ENCODE peak calls at places on chromosomes 5 and 9, in four cellular contexts. J is body of pancreas; N is naive thymus-derived CD4-positive, alpha-beta T cell; O is astrocyte. U is an unnamed sample.
A peak's percentile ranks its signal among the peaks of the same experiment; 100 is the strongest.

GRCh38 chr5:142601432-142601831 is 84.5 kb downstream of the FGF1 start:
- DNase-seq in J (no peak), N (no peak), O (no peak), U (no peak)

GRCh38 chr5:83551826-83552225 is 80.3 kb downstream of the VCAN start:
- DNase-seq in J (no peak), N (no peak), O (peak; percentile 70), U (no peak)

GRCh38 chr9:126151031-126151670 is 175.5 kb upstream of the MVB12B start:
- DNase-seq in J (no peak), N (no peak), O (no peak), U (no peak)

GRCh38 chr5:141761-142160 is 49.5 kb upstream of the LRRC14B start:
- DNase-seq in J (no peak), N (no peak), O (no peak), U (no peak)

GRCh38 chr5:997711-998110 is 10.9 kb upstream of the NKD2 start:
- DNase-seq in J (no peak), N (no peak), O (no peak), U (peak; percentile 26)

GRCh38 chr9:28942941-28943340 is 1369.7 kb upstream of the C9orf72 start:
- DNase-seq in J (no peak), N (no peak), O (no peak), U (no peak)

GRCh38 chr9:93303258-93303771 is 119.4 kb downstream of the WNK2 start:
- DNase-seq in J (peak; percentile 1), N (no peak), O (no peak), U (no peak)

GRCh38 chr9:133761641-133762248 is 23.6 kb upstream of the SARDH start:
- DNase-seq in J (no peak), N (no peak), O (no peak), U (no peak)

GRCh38 chr9:127974002-127974768 is 6.6 kb downstream of the EEIG1 start:
- DNase-seq in J (no peak), N (peak; percentile 3), O (no peak), U (no peak)

GRCh38 chr5:72286798-72287197 is 33.2 kb downstream of the MRPS27 start:
- DNase-seq in J (no peak), N (no peak), O (no peak), U (no peak)

GRCh38 chr5:33254581-33254980 is 186.2 kb upstream of the TARS1 start:
- DNase-seq in J (no peak), N (no peak), O (no peak), U (no peak)

DNA sequence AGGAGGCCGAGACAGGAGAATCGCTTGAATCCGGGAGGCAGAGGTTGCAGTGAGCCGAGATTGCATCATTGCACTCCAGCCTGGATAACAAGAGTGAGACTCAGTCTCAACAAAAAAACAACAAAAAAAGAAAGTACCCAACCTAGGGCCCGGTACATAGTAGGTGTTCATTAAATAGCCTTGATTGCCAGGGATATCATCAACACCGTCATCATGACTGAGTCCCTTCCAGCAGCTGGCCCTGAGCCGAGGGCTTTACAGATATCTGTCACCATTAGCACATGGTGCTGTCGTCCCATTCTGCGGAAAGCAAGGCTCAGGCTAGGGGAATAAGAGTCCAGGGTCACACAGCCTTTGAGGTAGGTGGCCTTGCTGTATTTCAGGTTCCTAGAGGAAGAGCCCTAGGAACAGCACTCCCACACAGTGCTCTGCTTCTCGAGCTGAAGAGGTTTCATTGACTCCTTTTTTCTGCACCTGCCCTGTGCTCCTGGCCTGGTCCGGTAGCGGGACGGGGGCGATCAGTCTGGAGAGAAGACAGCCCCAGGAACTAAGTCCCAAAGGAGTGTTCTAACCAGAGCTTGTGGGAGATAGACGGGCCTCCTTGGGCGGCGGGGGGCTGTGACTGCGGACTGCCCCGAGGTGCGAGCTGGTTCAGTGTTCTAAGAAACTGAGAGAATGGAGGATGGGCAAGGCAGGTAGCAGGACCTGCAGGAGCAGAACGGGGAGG is 48.2 kb downstream of the CXXC5 start:
- DNase-seq in J (no peak), N (no peak), O (no peak), U (no peak)
- H3K4me3 ChIP-seq in J (no peak overlapping the region), N (no peak overlapping the region), O (no peak overlapping the region), U (peak overlapping the region; percentile 56)

GRCh38 chr9:137396227-137396626 is 26.7 kb downstream of the EXD3 start:
- DNase-seq in J (no peak), N (no peak), O (peak; percentile 94), U (no peak)
- H3K4me1 ChIP-seq in J (no peaks in the 10 kb centered on the region), N (no peaks in the 10 kb centered on the region), O (peaks cover 6% of the 10 kb centered on the region), U (no peaks in the 10 kb centered on the region)

GRCh38 chr9:83430681-83431080 is 107.5 kb downstream of the FRMD3 start:
- DNase-seq in J (no peak), N (no peak), O (no peak), U (no peak)

GRCh38 chr9:83432104-83432627 is 106.0 kb downstream of the FRMD3 start:
- DNase-seq in J (peak; percentile 94), N (no peak), O (peak; percentile 49), U (peak; percentile 83)

GRCh38 chr9:83433841-83434240 is 104.4 kb downstream of the FRMD3 start:
- DNase-seq in J (no peak), N (no peak), O (no peak), U (no peak)

GRCh38 chr9:83432877-83433276 is 105.3 kb downstream of the FRMD3 start:
- DNase-seq in J (no peak), N (no peak), O (no peak), U (no peak)

DNA sequence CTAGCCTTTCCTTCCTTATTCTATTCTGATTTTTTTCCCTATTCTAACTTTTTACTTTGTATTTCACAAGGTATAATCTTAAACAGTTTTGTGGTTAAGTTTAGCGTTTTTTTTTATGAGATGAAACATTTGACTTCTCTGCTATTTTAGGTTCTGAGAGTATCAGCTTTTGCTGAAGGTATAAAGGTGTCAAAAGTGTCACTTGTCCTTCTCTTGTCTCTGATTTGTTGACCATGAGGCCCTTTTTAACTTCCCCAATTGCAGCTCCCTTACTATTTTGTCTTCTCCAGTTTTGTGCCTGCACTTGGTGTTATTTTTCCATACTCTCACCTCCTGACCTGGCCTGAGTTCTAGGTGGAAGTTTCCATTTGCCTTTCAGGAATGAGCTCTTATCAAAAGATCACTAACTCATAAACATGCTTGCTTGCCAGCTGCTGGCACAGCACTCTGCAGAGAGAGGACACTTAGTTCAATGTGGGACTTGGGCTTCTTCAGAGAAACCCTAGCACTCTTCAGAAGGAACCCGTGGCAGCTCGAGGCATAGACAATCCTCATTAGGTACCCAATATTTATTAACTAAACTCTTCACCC is 106.6 kb downstream of the FRMD3 start:
- DNase-seq in J (peak; percentile 81), N (no peak), O (no peak), U (peak; percentile 59)
- H3K4me3 ChIP-seq in J (no peak overlapping the region), N (no peak overlapping the region), O (no peak overlapping the region), U (no peak overlapping the region)

DNA sequence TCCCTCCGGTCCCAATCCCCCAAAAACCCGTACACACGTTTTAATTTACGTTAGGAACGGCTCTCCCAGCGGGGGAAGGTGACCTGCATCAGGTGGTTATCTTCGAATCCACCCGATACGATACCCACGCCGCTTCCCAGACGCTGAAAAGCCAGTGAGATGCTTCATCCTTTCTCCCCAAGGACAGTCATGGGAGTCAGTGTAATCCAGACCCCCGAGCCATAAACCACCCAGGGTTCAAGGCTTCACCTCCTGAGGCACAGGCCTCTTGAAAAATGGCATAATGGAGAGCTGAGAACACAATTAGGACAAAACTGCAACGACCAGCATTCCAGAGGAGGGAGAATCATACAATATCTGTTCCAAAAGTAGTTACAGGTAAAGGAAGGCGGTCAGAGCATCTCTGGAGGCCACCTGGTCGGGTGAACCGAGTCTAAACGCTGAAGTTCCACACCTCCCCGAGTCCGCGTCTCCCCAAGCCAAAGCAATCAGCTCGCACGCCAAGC is 841 bp downstream of the FAM169A start:
- DNase-seq in J (no peak), N (no peak), O (no peak), U (no peak)
- H3K4me1 ChIP-seq in J (peaks cover 16% of the 10 kb centered on the region), N (peaks cover 8% of the 10 kb centered on the region), O (peaks cover 4% of the 10 kb centered on the region), U (peaks cover 12% of the 10 kb centered on the region)

DNA sequence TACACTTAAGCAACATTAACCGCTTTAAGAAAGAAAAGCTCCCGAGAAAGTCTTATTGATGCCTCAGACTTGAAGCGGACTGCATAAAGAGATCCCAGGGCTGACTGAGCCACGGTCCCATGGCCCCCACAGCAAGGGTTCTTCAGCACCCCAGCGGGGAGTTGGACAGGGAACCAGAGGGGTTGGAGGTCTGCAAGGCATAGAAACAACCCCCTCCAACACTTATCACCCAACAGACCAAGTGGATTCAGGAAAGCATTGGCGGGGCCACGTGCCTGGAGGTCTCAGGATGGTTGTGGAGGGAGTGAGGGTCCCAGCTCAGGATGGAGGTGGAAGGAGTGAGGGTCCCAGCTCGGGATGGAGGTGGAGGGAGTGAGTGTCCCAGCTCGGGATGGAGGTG is 143.7 kb upstream of the IRX2 start:
- DNase-seq in J (no peak), N (no peak), O (no peak), U (no peak)
- H3K4me3 ChIP-seq in J (no peak overlapping the region), N (no peak overlapping the region), O (no peak overlapping the region), U (no peak overlapping the region)

GRCh38 chr9:119844431-119844830 is 475.2 kb upstream of the BRINP1 start:
- DNase-seq in J (no peak), N (no peak), O (no peak), U (no peak)
- H3K4me1 ChIP-seq in J (no peaks in the 10 kb centered on the region), N (no peaks in the 10 kb centered on the region), O (peaks cover 3% of the 10 kb centered on the region), U (no peaks in the 10 kb centered on the region)